ENCODE peak calls at places on chromosomes 6 and 20, in six cellular contexts. D is adrenal gland, O is IMR-90, U is ovary, Q is uterus, I is GM12878. E is an unnamed sample.

GRCh38 chr6:15893556-15894253 is 230.9 kb upstream of the DTNBP1 start:
- DNase-seq in D (no peak), Q (no peak), O (peak), U (no peak), I (no peak), E (no peak)

GRCh38 chr6:144931172-144932035 is 646.3 kb downstream of the UTRN start:
- DNase-seq in U (peak), Q (no peak), O (peak), I (no peak), D (peak), E (no peak)

GRCh38 chr6:105753184-105754097 is 332.7 kb upstream of the PRDM1 start:
- DNase-seq in I (no peak), U (no peak), O (peak), D (no peak), Q (no peak), E (peak)

GRCh38 chr20:37336369-37337207 is 9.4 kb upstream of the SRC start:
- DNase-seq in D (peak), O (peak), I (peak), Q (peak), U (peak), E (peak)

GRCh38 chr6:137216106-137216505 is 3.1 kb downstream of the IFNGR1 start:
- DNase-seq in I (no peak), Q (no peak), D (peak), U (no peak), O (peak), E (no peak)

GRCh38 chr6:75188221-75188620 is 17.6 kb downstream of the COL12A1 start:
- DNase-seq in Q (no peak), I (no peak), O (no peak), D (no peak), U (no peak), E (no peak)

GRCh38 chr20:25136643-25137559 is 55.0 kb upstream of the VSX1 start:
- DNase-seq in U (no peak), O (peak), Q (no peak), I (no peak), D (peak), E (no peak)

GRCh38 chr20:64136004-64136710 is 28.1 kb upstream of the MYT1 start:
- DNase-seq in U (no peak), D (no peak), Q (no peak), I (no peak), O (no peak), E (no peak)

GRCh38 chr20:37890108-37890507 is 12.8 kb upstream of the VSTM2L start:
- DNase-seq in I (peak), U (no peak), Q (no peak), O (no peak), D (no peak), E (no peak)

GRCh38 chr6:43838276-43839036 is 68.4 kb downstream of the VEGFA start:
- DNase-seq in D (peak), Q (peak), O (peak), I (no peak), U (no peak), E (peak)

GRCh38 chr6:33700391-33701050 is 11.0 kb downstream of the UQCC2 start:
- DNase-seq in O (peak), D (peak), U (peak), Q (peak), I (no peak), E (peak)

GRCh38 chr6:148776321-148776966 is 29.6 kb downstream of the UST start:
- DNase-seq in I (no peak), D (peak), O (peak), Q (no peak), U (no peak), E (no peak)

GRCh38 chr6:129493396-129493902 is 216.5 kb downstream of the ARHGAP18 start:
- DNase-seq in Q (no peak), U (no peak), D (no peak), I (no peak), O (peak), E (no peak)

GRCh38 chr6:138038148-138038870 is 68.9 kb downstream of the PERP start:
- DNase-seq in U (no peak), I (peak), Q (no peak), D (no peak), O (no peak), E (no peak)

GRCh38 chr6:159908535-159908934 is 17.7 kb downstream of the MAS1 start:
- DNase-seq in O (peak), D (no peak), Q (no peak), I (no peak), U (no peak), E (no peak)

GRCh38 chr20:36927704-36928103 is 23.8 kb downstream of the SAMHD1 start:
- DNase-seq in O (no peak), D (no peak), I (no peak), Q (no peak), U (no peak), E (peak)

GRCh38 chr6:45691426-45691825 is 313.7 kb upstream of the SUPT3H start:
- DNase-seq in D (no peak), I (no peak), O (no peak), Q (no peak), U (no peak), E (no peak)

GRCh38 chr6:168145747-168146596 is 67.0 kb upstream of the FRMD1 start:
- DNase-seq in U (no peak), D (no peak), O (no peak), Q (peak), I (no peak), E (peak)

GRCh38 chr6:30883743-30884520 is at the start of gene DDR1:
- DNase-seq in O (peak), Q (peak), D (peak), U (peak), I (no peak), E (peak)
- TF ChIP-seq POLR2A in O (no peak), Q (no peak), D (no peak), U (peak), I (peak), E (peak)

DNA sequence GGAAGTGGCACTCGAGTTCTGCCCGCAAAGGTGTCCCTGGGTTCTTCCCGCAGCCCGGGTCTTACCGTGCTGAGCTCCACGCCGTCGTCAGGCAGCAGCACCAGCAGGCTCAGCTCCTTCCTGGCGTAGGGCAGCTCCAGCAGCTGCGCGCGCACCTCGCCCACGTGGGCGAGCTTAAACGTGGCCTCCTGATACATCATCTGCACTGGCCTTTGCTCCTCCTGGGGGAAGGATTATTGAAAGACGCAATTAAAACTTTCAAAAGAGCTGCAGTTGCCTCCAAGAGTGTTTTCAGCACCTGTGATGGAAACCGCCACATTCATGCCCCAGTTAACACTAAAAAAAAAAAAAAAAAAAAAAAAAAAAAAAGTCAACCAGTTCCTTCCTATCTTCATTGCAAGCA is 11.3 kb downstream of the SERPINB9 start:
- DNase-seq in U (no peak), Q (peak), I (peak), D (no peak), O (no peak), E (peak)
- H3K27ac ChIP-seq in U (no peak), Q (no peak), I (no peak), D (no peak), O (no peak), E (peak)

GRCh38 chr6:19804362-19805145 is 32.6 kb upstream of the ID4 start:
- DNase-seq in Q (peak), I (no peak), O (peak), D (peak), U (peak), E (peak)
- TF ChIP-seq POLR2A in Q (peak), I (no peak), O (peak), D (peak), U (peak), E (peak)

DNA sequence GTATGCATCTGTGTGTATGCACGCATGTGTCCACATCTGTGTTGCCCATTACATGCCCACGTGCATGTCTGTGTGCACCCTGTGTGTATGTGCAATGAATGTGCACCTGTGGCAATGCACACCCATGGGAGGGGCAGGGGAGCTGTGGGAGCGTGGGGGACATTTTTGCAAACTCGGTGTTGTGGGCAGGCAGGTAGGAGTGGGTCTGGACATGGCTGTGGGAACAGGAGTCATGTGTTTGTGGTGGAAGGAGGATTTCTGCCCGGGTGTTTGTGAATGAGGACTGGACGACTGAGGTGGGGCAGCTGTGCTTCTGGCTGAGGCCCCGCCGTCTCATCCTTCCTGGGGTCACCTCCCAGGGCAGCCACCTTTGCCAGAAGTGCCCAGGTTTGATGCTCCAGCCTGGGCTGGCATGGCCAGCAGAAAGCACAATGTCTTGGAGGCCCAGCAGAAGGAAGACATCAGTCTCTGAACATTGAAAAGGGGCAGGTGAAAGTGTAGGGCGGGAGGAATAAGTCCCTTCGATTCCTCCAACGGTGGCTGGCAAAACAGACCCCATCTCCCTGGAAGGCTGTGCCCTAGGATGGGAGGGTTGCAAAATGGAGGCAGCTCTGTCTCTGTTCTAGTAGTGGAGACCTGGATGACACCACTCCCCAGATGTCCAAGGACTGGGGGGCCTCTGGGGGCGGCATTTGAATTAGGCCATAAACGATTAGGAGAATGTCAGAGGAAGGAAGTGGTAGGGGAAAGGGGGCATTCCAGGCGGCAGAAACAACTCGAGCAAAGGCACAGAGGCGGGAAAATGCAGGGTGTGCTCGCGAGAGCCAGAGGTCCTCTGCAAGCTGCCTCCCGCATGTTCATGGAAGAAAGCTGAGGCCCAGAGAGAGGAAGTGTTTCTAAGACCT is 19.1 kb upstream of the ARMC12 start:
- DNase-seq in I (no peak), D (no peak), O (no peak), U (peak), Q (no peak), E (no peak)
- H3K27ac ChIP-seq in I (peak), D (no peak), O (no peak), U (peak), Q (peak), E (peak)

DNA sequence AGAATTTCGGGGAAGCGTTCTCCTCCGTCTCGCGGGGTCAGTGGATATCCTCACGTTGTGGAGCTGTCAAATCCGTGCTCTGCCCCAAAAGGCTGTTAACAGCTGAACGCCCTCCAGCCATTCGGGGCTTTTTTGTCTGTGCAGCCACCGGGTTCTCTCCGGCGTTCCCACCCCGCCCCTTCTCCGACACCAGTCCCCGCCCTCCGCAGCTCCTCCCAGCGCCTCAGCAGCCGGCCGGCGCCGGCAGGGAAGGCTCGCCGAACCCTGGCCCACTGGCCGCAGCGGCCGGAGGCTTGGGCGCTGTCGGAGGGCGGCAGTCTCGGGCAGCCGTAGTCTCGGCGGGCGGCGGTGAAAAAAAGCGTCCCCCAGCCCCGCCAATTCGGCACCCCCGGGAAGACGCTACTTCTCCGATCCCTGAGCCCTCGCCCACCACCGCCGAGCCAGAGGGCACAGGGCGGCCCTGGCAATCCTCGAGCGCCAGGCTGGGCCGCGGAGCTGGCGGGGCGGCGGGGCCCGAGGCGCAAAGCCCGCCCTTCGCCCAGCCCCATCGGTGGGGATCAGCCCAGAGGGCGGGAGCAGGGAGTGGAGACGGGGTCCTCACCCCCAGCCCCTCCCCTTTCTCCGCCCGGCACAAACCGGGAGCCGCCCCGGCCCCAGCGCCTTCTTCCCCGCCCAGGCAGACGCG is at the start of gene SESN1:
- DNase-seq in I (peak), Q (peak), O (peak), U (peak), D (peak), E (peak)
- TF ChIP-seq POLR2A in I (peak), Q (peak), O (peak), U (peak), D (peak), E (peak)